ENCODE peak calls at places on chromosomes 11 and 22, in seven cellular contexts. One of them, this sample, is unnamed.

GRCh38 chr11:60919956-60920355 is 4.3 kb upstream of the TMEM132A start:
- DNase-seq in HFF-Myc: no peak
- DNase-seq in AG09319: no peak
- DNase-seq in Caco-2: no peak
- DNase-seq in GM13976: no peak
- DNase-seq in epithelial cell of esophagus: no peak
- DNase-seq in Peyer's patch: no peak
- DNase-seq in this sample: no peak

GRCh38 chr11:11961399-11962028 is 46.9 kb downstream of the DKK3 start:
- DNase-seq in Caco-2: no peak
- DNase-seq in HFF-Myc: no peak
- DNase-seq in Peyer's patch: no peak
- DNase-seq in GM13976: no peak
- DNase-seq in AG09319: no peak
- DNase-seq in epithelial cell of esophagus: peak; percentile 64
- DNase-seq in this sample: no peak

GRCh38 chr11:1553808-1554594 is 18.1 kb downstream of the DUSP8 start:
- DNase-seq in AG09319: no peak
- DNase-seq in epithelial cell of esophagus: no peak
- DNase-seq in Caco-2: peak; percentile 93
- DNase-seq in Peyer's patch: no peak
- DNase-seq in HFF-Myc: no peak
- DNase-seq in GM13976: no peak
- DNase-seq in this sample: no peak

GRCh38 chr11:56172256-56172835 is 4.1 kb upstream of the OR5J2 start:
- DNase-seq in Caco-2: peak; percentile 37
- DNase-seq in AG09319: no peak
- DNase-seq in epithelial cell of esophagus: no peak
- DNase-seq in GM13976: no peak
- DNase-seq in Peyer's patch: no peak
- DNase-seq in HFF-Myc: no peak
- DNase-seq in this sample: no peak

GRCh38 chr22:39653787-39654077 is 83.2 kb downstream of the CACNA1I start:
- DNase-seq in AG09319: no peak
- DNase-seq in epithelial cell of esophagus: no peak
- DNase-seq in Peyer's patch: no peak
- DNase-seq in Caco-2: no peak
- DNase-seq in GM13976: no peak
- DNase-seq in HFF-Myc: no peak
- DNase-seq in this sample: no peak

GRCh38 chr11:44456544-44457270 is 108.8 kb upstream of the CD82 start:
- DNase-seq in AG09319: no peak
- DNase-seq in epithelial cell of esophagus: peak; percentile 18
- DNase-seq in HFF-Myc: no peak
- DNase-seq in Caco-2: no peak
- DNase-seq in Peyer's patch: no peak
- DNase-seq in GM13976: no peak
- DNase-seq in this sample: peak; percentile 3

GRCh38 chr11:34658071-34659015 is 37.5 kb downstream of the EHF start:
- DNase-seq in HFF-Myc: no peak
- DNase-seq in Peyer's patch: no peak
- DNase-seq in GM13976: no peak
- DNase-seq in AG09319: no peak
- DNase-seq in Caco-2: no peak
- DNase-seq in epithelial cell of esophagus: no peak
- DNase-seq in this sample: no peak

GRCh38 chr11:66651011-66651410 is 12.5 kb downstream of the RBM4 start:
- DNase-seq in AG09319: no peak
- DNase-seq in Caco-2: no peak
- DNase-seq in epithelial cell of esophagus: peak; percentile 28
- DNase-seq in Peyer's patch: no peak
- DNase-seq in HFF-Myc: no peak
- DNase-seq in GM13976: no peak
- DNase-seq in this sample: peak; percentile 38

GRCh38 chr22:48783821-48784266 is 1043.8 kb downstream of the BRD1 start:
- DNase-seq in AG09319: no peak
- DNase-seq in Caco-2: no peak
- DNase-seq in GM13976: peak; percentile 12
- DNase-seq in epithelial cell of esophagus: no peak
- DNase-seq in HFF-Myc: no peak
- DNase-seq in Peyer's patch: peak; percentile 9
- DNase-seq in this sample: no peak

GRCh38 chr11:65864758-65865471 is 4.7 kb downstream of the MUS81 start:
- DNase-seq in AG09319: no peak
- DNase-seq in Peyer's patch: no peak
- DNase-seq in Caco-2: no peak
- DNase-seq in HFF-Myc: no peak
- DNase-seq in epithelial cell of esophagus: no peak
- DNase-seq in GM13976: no peak
- DNase-seq in this sample: peak; percentile 1

GRCh38 chr22:43479962-43480361 is 68.1 kb downstream of the MPPED1 start:
- DNase-seq in Caco-2: no peak
- DNase-seq in Peyer's patch: peak; percentile 31
- DNase-seq in HFF-Myc: no peak
- DNase-seq in AG09319: no peak
- DNase-seq in GM13976: no peak
- DNase-seq in epithelial cell of esophagus: no peak
- DNase-seq in this sample: no peak

GRCh38 chr22:43483669-43484068 is 71.9 kb downstream of the MPPED1 start:
- DNase-seq in Peyer's patch: no peak
- DNase-seq in AG09319: no peak
- DNase-seq in HFF-Myc: no peak
- DNase-seq in GM13976: no peak
- DNase-seq in Caco-2: no peak
- DNase-seq in epithelial cell of esophagus: no peak
- DNase-seq in this sample: no peak

GRCh38 chr22:43483266-43483665 is 71.5 kb downstream of the MPPED1 start:
- DNase-seq in GM13976: no peak
- DNase-seq in AG09319: no peak
- DNase-seq in Peyer's patch: no peak
- DNase-seq in Caco-2: no peak
- DNase-seq in HFF-Myc: no peak
- DNase-seq in epithelial cell of esophagus: no peak
- DNase-seq in this sample: no peak

GRCh38 chr22:43482310-43482625 is 70.5 kb downstream of the MPPED1 start:
- DNase-seq in Peyer's patch: no peak
- DNase-seq in GM13976: no peak
- DNase-seq in epithelial cell of esophagus: no peak
- DNase-seq in AG09319: no peak
- DNase-seq in Caco-2: no peak
- DNase-seq in HFF-Myc: no peak
- DNase-seq in this sample: no peak

DNA sequence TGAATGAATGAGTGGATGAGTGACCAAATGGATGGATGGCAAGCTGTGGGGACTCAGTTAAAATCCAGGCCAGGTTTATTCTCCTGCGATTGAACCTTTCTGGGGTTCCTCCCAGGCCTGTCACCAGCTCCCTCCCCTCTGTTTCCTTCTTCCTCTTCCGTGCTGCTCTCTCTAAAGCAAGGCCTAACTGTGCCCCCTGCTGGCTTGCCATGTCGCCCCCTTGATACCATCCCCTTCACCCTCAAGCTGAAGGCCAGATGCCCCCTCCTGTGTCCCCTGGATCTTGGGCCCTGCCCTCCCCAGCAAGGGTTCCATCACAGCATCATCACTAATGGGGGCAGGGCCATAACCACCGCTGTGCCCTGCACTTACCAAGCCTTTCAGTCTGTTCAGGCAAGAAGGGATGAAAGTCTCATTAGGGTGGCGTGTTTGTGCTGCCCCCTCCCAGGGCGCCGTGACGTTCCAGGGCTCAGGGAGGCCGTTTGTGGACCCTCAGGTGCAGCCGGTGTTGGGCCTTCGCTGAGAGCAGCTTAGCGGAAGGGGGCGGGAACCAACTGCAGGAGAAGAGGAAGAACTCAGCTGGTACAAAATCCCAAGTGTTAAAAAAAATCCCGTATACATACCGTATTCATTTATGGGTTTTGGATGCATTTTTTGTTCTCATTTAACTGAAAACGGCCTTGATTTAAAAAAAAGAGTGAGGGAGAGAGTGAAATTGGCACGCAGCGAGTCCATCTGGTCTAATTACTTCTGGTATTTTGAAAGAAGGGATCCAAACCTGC is 69.9 kb downstream of the MPPED1 start:
- DNase-seq in epithelial cell of esophagus: no peak
- DNase-seq in HFF-Myc: no peak
- DNase-seq in GM13976: no peak
- DNase-seq in Peyer's patch: no peak
- DNase-seq in AG09319: no peak
- DNase-seq in Caco-2: no peak
- DNase-seq in this sample: peak; percentile 29
- TF ChIP-seq CTCF in epithelial cell of esophagus: peak; percentile 12
- TF ChIP-seq CTCF in HFF-Myc: no peak
- TF ChIP-seq CTCF in GM13976: peak; percentile 6
- TF ChIP-seq CTCF in Peyer's patch: no peak
- TF ChIP-seq CTCF in AG09319: no peak
- TF ChIP-seq CTCF in Caco-2: no peak
- TF ChIP-seq CTCF in this sample: peak; percentile 24

GRCh38 chr11:45647786-45648185 is 17.6 kb downstream of the CHST1 start:
- DNase-seq in AG09319: no peak
- DNase-seq in Caco-2: no peak
- DNase-seq in epithelial cell of esophagus: no peak
- DNase-seq in Peyer's patch: no peak
- DNase-seq in GM13976: no peak
- DNase-seq in HFF-Myc: no peak
- DNase-seq in this sample: no peak

GRCh38 chr11:45651156-45651555 is 14.3 kb downstream of the CHST1 start:
- DNase-seq in GM13976: no peak
- DNase-seq in Caco-2: no peak
- DNase-seq in epithelial cell of esophagus: no peak
- DNase-seq in HFF-Myc: no peak
- DNase-seq in AG09319: no peak
- DNase-seq in Peyer's patch: no peak
- DNase-seq in this sample: no peak

GRCh38 chr11:45650166-45651095 is 15.0 kb downstream of the CHST1 start:
- DNase-seq in Peyer's patch: no peak
- DNase-seq in epithelial cell of esophagus: no peak
- DNase-seq in HFF-Myc: no peak
- DNase-seq in GM13976: no peak
- DNase-seq in AG09319: no peak
- DNase-seq in Caco-2: no peak
- DNase-seq in this sample: no peak

GRCh38 chr11:45648931-45649330 is 16.5 kb downstream of the CHST1 start:
- DNase-seq in AG09319: no peak
- DNase-seq in GM13976: no peak
- DNase-seq in epithelial cell of esophagus: no peak
- DNase-seq in HFF-Myc: no peak
- DNase-seq in Peyer's patch: no peak
- DNase-seq in Caco-2: no peak
- DNase-seq in this sample: no peak

DNA sequence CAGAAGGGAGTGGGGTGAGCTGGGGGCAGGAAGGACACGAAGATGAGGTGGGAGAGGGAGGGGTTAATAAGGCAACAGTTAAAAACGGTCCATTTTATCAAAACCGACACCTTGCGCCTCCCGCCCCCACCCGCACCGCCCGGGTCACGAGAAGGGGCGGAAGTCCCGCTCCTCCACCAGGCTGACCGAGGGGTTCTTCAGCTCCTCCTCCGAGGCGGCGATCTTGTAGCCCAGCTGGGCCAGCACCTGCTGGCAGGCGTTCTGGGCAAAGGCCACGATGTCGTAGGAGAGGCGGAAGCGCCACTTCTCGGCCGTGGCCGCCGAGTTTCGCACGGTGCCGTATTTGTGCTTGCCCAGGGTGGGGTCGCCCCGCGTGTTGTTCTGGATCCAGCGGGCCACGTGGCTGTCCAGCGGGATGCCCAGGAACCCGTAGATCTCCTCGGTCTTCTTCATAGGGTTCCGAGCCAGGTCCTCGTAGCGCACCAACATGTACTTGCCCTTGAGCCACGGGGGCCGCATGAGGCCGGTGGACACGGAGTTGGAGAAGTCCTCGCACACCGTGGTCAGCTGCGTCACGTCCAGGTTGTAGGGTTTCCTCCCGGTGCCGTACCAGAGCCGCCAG is 15.8 kb downstream of the CHST1 start:
- DNase-seq in GM13976: no peak
- DNase-seq in AG09319: no peak
- DNase-seq in Peyer's patch: no peak
- DNase-seq in epithelial cell of esophagus: no peak
- DNase-seq in Caco-2: no peak
- DNase-seq in HFF-Myc: no peak
- DNase-seq in this sample: no peak
- TF ChIP-seq CTCF in GM13976: no peak
- TF ChIP-seq CTCF in AG09319: no peak
- TF ChIP-seq CTCF in Peyer's patch: no peak
- TF ChIP-seq CTCF in epithelial cell of esophagus: no peak
- TF ChIP-seq CTCF in Caco-2: no peak
- TF ChIP-seq CTCF in HFF-Myc: no peak
- TF ChIP-seq CTCF in this sample: no peak

DNA sequence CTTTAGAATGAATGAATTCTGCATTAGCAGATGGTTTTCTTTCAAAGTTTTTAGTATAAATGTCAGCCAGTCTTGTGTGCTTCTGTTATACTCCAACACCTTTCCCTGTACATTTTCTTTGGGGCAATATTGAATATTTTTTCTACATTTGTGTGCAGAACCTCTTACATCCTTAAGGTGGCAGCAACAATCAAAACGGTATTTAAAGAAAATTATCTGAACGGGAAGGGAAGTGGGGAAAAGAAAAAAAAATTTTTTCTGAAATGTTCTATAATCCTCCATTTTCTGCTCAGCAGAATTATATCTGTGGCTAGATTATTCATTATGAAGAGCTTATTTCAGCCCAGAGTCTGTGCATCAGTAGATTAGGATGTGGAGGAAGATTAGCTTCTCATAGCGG is 347.3 kb upstream of the RAG2 start:
- DNase-seq in Peyer's patch: no peak
- DNase-seq in AG09319: no peak
- DNase-seq in epithelial cell of esophagus: peak; percentile 8
- DNase-seq in HFF-Myc: no peak
- DNase-seq in Caco-2: no peak
- DNase-seq in GM13976: no peak
- DNase-seq in this sample: no peak
- TF ChIP-seq CTCF in Peyer's patch: peak; percentile 9
- TF ChIP-seq CTCF in AG09319: peak; percentile 29
- TF ChIP-seq CTCF in epithelial cell of esophagus: peak; percentile 40
- TF ChIP-seq CTCF in HFF-Myc: peak; percentile 19
- TF ChIP-seq CTCF in Caco-2: no peak
- TF ChIP-seq CTCF in GM13976: peak; percentile 23
- TF ChIP-seq CTCF in this sample: peak; percentile 26

DNA sequence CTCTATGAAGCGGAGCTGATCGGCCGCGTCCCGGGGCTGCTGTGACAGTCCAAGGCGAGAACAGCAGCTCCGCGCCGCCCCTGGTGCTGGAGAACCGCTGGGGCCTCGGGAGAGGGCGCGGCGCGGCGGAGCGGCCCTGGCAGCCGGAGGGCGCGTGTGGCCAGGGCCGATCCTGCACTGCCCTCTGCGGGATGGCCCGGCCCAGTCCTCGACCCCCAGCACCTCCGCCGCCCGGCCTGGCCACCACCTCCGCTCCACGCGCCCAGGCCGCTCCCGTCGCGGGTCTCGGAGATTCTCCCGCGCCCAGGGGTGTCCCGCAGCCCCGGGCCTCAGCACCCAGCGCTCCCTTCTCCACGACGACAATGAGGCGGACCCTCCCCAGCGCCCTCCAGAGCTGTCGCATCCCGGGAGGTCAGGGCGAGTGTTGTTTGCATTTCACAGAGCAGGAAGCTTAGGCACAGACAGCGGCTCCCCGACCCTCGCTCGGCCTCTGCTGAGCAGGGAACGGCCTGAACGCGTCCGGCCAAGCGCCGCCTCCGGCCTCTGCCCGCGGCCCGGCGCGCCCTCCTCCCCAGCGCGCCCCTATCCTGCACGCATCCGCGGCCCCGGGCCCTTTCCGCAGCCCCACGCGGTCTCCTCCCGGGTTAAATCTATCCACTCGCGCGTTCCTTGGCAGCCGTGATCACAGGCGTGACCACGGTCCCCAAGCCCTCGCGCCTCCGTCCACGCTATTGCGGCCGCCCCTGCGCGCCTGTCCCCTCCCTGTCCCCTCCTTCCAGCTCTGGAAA is 109.7 kb downstream of the WNT7B start:
- DNase-seq in AG09319: no peak
- DNase-seq in HFF-Myc: no peak
- DNase-seq in GM13976: peak; percentile 68
- DNase-seq in Caco-2: no peak
- DNase-seq in Peyer's patch: no peak
- DNase-seq in epithelial cell of esophagus: no peak
- DNase-seq in this sample: no peak
- TF ChIP-seq CTCF in AG09319: peak; percentile 23
- TF ChIP-seq CTCF in HFF-Myc: peak; percentile 18
- TF ChIP-seq CTCF in GM13976: peak; percentile 34
- TF ChIP-seq CTCF in Caco-2: no peak
- TF ChIP-seq CTCF in Peyer's patch: no peak
- TF ChIP-seq CTCF in epithelial cell of esophagus: no peak
- TF ChIP-seq CTCF in this sample: no peak